ENCODE peak calls at places on chromosomes 13 and 19, in seven cellular contexts. X, N, O, K, F, C and R are unnamed samples.

GRCh38 chr13:98892077-98892476 is 85.8 kb downstream of the DOCK9 start:
- DNase-seq in X (no peak), N (no peak), O (no peak), K (no peak), F (peak), C (no peak), R (no peak)

GRCh38 chr19:29615891-29616425 is 9.9 kb downstream of the POP4 start:
- DNase-seq in X (no peak), N (no peak), O (no peak), K (no peak), F (no peak), C (no peak), R (peak)

GRCh38 chr13:113420833-113421600 is 32.3 kb downstream of the ADPRHL1 start:
- DNase-seq in X (no peak), N (no peak), O (peak), K (no peak), F (no peak), C (peak), R (peak)

GRCh38 chr13:109974354-109974753 is 188.0 kb upstream of the IRS2 start:
- DNase-seq in X (no peak), N (no peak), O (peak), K (no peak), F (no peak), C (no peak), R (no peak)

GRCh38 chr19:38545596-38545995 is 72.2 kb downstream of the MAP4K1 start:
- DNase-seq in X (no peak), N (no peak), O (no peak), K (no peak), F (no peak), C (no peak), R (no peak)

GRCh38 chr13:24097667-24098066 is 62.9 kb upstream of the SPATA13 start:
- DNase-seq in X (no peak), N (no peak), O (no peak), K (no peak), F (no peak), C (no peak), R (no peak)

GRCh38 chr13:21730186-21730880 is 59.5 kb downstream of the FGF9 start:
- DNase-seq in X (no peak), N (no peak), O (no peak), K (no peak), F (no peak), C (no peak), R (no peak)

GRCh38 chr13:67298297-67298696 is 68.2 kb upstream of the PCDH9 start:
- DNase-seq in X (no peak), N (no peak), O (no peak), K (no peak), F (no peak), C (no peak), R (no peak)

GRCh38 chr13:98240131-98240530 is 63.1 kb upstream of the RNF113B start:
- DNase-seq in X (no peak), N (no peak), O (no peak), K (no peak), F (no peak), C (no peak), R (no peak)

GRCh38 chr13:20492641-20493040 is 33.0 kb downstream of the CRYL1 start:
- DNase-seq in X (no peak), N (peak), O (peak), K (no peak), F (peak), C (no peak), R (no peak)

GRCh38 chr13:38530492-38530891 is 156.4 kb upstream of the FREM2 start:
- DNase-seq in X (no peak), N (no peak), O (peak), K (peak), F (peak), C (peak), R (no peak)

GRCh38 chr13:31045621-31046081 is 113.2 kb downstream of the TEX26 start:
- DNase-seq in X (no peak), N (peak), O (peak), K (no peak), F (peak), C (no peak), R (no peak)

GRCh38 chr19:42495663-42496062 is 32.6 kb downstream of the CEACAM1 start:
- DNase-seq in X (no peak), N (no peak), O (no peak), K (no peak), F (no peak), C (no peak), R (no peak)

GRCh38 chr13:23718916-23719470 is 148.8 kb downstream of the TNFRSF19 start:
- DNase-seq in X (no peak), N (no peak), O (no peak), K (peak), F (no peak), C (no peak), R (no peak)

GRCh38 chr13:26985285-26985878 is 186.2 kb downstream of the USP12 start:
- DNase-seq in X (peak), N (peak), O (peak), K (peak), F (peak), C (peak), R (peak)

GRCh38 chr19:31135841-31136240 is 213.4 kb downstream of the TSHZ3 start:
- DNase-seq in X (no peak), N (no peak), O (no peak), K (no peak), F (no peak), C (no peak), R (no peak)

GRCh38 chr19:41226053-41226873 is 7.2 kb downstream of the AXL start:
- DNase-seq in X (peak), N (peak), O (peak), K (no peak), F (peak), C (peak), R (peak)

GRCh38 chr19:4066176-4066606 is 508 bp downstream of the ZBTB7A start:
- DNase-seq in X (no peak), N (no peak), O (no peak), K (no peak), F (no peak), C (no peak), R (no peak)

GRCh38 chr13:40981949-40982348 is 37.2 kb downstream of the ELF1 start:
- DNase-seq in X (no peak), N (no peak), O (no peak), K (no peak), F (peak), C (no peak), R (no peak)